ENCODE peak calls at places on chromosomes 5 and 9, in five cellular contexts. One of them, this sample, is unnamed.

GRCh38 chr9:81417299-81417675 is 272.1 kb downstream of the TLE1 start:
- DNase-seq in activated B cell treated with CpG ODN at 0.5 μM for 24 hours: no peak
- DNase-seq in foreskin keratinocyte: no peak
- DNase-seq in mucosa of descending colon: no peak
- DNase-seq in LNCaP clone FGC: no peak
- DNase-seq in this sample: no peak

GRCh38 chr5:9094582-9094981 is 451.3 kb downstream of the SEMA5A start:
- DNase-seq in mucosa of descending colon: no peak
- DNase-seq in activated B cell treated with CpG ODN at 0.5 μM for 24 hours: no peak
- DNase-seq in foreskin keratinocyte: no peak
- DNase-seq in LNCaP clone FGC: no peak
- DNase-seq in this sample: no peak

GRCh38 chr9:7374966-7375650 is 424.5 kb downstream of the DMAC1 start:
- DNase-seq in LNCaP clone FGC: no peak
- DNase-seq in foreskin keratinocyte: no peak
- DNase-seq in mucosa of descending colon: no peak
- DNase-seq in activated B cell treated with CpG ODN at 0.5 μM for 24 hours: no peak
- DNase-seq in this sample: no peak

GRCh38 chr5:10471672-10472071 is 30.0 kb downstream of the ROPN1L start:
- DNase-seq in mucosa of descending colon: no peak
- DNase-seq in foreskin keratinocyte: no peak
- DNase-seq in activated B cell treated with CpG ODN at 0.5 μM for 24 hours: no peak
- DNase-seq in LNCaP clone FGC: no peak
- DNase-seq in this sample: no peak

GRCh38 chr9:17588395-17588794 is 9.5 kb downstream of the SH3GL2 start:
- DNase-seq in mucosa of descending colon: no peak
- DNase-seq in foreskin keratinocyte: no peak
- DNase-seq in activated B cell treated with CpG ODN at 0.5 μM for 24 hours: no peak
- DNase-seq in LNCaP clone FGC: no peak
- DNase-seq in this sample: no peak

GRCh38 chr9:1938135-1938534 is 77.0 kb upstream of the SMARCA2 start:
- DNase-seq in mucosa of descending colon: no peak
- DNase-seq in LNCaP clone FGC: no peak
- DNase-seq in activated B cell treated with CpG ODN at 0.5 μM for 24 hours: no peak
- DNase-seq in foreskin keratinocyte: no peak
- DNase-seq in this sample: no peak

GRCh38 chr5:153974131-153974812 is 64.4 kb downstream of the FAM114A2 start:
- DNase-seq in mucosa of descending colon: no peak
- DNase-seq in foreskin keratinocyte: peak; percentile 29
- DNase-seq in LNCaP clone FGC: no peak
- DNase-seq in activated B cell treated with CpG ODN at 0.5 μM for 24 hours: no peak
- DNase-seq in this sample: no peak

GRCh38 chr9:70873506-70873905 is 247.9 kb downstream of the TRPM3 start:
- DNase-seq in mucosa of descending colon: no peak
- DNase-seq in activated B cell treated with CpG ODN at 0.5 μM for 24 hours: no peak
- DNase-seq in foreskin keratinocyte: no peak
- DNase-seq in LNCaP clone FGC: no peak
- DNase-seq in this sample: no peak

GRCh38 chr5:147445093-147445492 is 64.8 kb downstream of the DPYSL3 start:
- DNase-seq in LNCaP clone FGC: no peak
- DNase-seq in mucosa of descending colon: no peak
- DNase-seq in activated B cell treated with CpG ODN at 0.5 μM for 24 hours: no peak
- DNase-seq in foreskin keratinocyte: no peak
- DNase-seq in this sample: no peak

GRCh38 chr9:19521205-19521604 is 112.4 kb downstream of the ACER2 start:
- DNase-seq in foreskin keratinocyte: no peak
- DNase-seq in mucosa of descending colon: no peak
- DNase-seq in LNCaP clone FGC: no peak
- DNase-seq in activated B cell treated with CpG ODN at 0.5 μM for 24 hours: no peak
- DNase-seq in this sample: no peak

DNA sequence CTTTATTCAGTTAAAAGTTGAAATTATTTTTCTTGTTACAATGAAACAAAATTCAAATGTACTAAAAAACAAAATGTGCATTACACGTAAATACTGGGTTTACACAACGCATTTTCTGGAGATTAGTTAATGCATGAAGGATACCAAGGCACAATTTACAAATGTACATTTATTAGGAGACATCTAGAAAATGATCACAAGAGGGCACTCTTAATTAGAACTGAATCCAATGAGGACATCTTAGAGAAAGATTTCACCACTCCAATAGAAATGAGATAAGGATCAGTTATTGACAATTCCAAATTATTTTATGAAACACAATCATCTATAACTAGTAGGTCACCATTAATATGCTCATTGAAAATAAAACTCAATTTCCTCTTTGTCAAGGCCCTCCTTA is 36.6 kb upstream of the CDH12 start:
- DNase-seq in activated B cell treated with CpG ODN at 0.5 μM for 24 hours: no peak
- DNase-seq in mucosa of descending colon: no peak
- DNase-seq in LNCaP clone FGC: no peak
- DNase-seq in foreskin keratinocyte: peak; percentile 30
- DNase-seq in this sample: no peak
- TF ChIP-seq CTCF in activated B cell treated with CpG ODN at 0.5 μM for 24 hours: no peak
- TF ChIP-seq CTCF in mucosa of descending colon: no peak
- TF ChIP-seq CTCF in LNCaP clone FGC: peak; percentile 26
- TF ChIP-seq CTCF in foreskin keratinocyte: peak; percentile 61
- TF ChIP-seq CTCF in this sample: no peak

GRCh38 chr5:54175-54730 is 37.7 kb upstream of the PLEKHG4B start:
- DNase-seq in activated B cell treated with CpG ODN at 0.5 μM for 24 hours: no peak
- DNase-seq in mucosa of descending colon: no peak
- DNase-seq in foreskin keratinocyte: no peak
- DNase-seq in LNCaP clone FGC: no peak
- DNase-seq in this sample: no peak

GRCh38 chr5:50724-51499 is 41.1 kb upstream of the PLEKHG4B start:
- DNase-seq in mucosa of descending colon: no peak
- DNase-seq in foreskin keratinocyte: no peak
- DNase-seq in activated B cell treated with CpG ODN at 0.5 μM for 24 hours: no peak
- DNase-seq in LNCaP clone FGC: no peak
- DNase-seq in this sample: peak; percentile 38

GRCh38 chr5:54876-55569 is 36.9 kb upstream of the PLEKHG4B start:
- DNase-seq in LNCaP clone FGC: no peak
- DNase-seq in activated B cell treated with CpG ODN at 0.5 μM for 24 hours: no peak
- DNase-seq in mucosa of descending colon: no peak
- DNase-seq in foreskin keratinocyte: no peak
- DNase-seq in this sample: no peak

GRCh38 chr5:51500-51823 is 40.5 kb upstream of the PLEKHG4B start:
- DNase-seq in mucosa of descending colon: no peak
- DNase-seq in LNCaP clone FGC: no peak
- DNase-seq in activated B cell treated with CpG ODN at 0.5 μM for 24 hours: no peak
- DNase-seq in foreskin keratinocyte: no peak
- DNase-seq in this sample: peak; percentile 31

GRCh38 chr5:53381-54174 is 38.4 kb upstream of the PLEKHG4B start:
- DNase-seq in activated B cell treated with CpG ODN at 0.5 μM for 24 hours: no peak
- DNase-seq in mucosa of descending colon: no peak
- DNase-seq in foreskin keratinocyte: no peak
- DNase-seq in LNCaP clone FGC: no peak
- DNase-seq in this sample: peak; percentile 66
- TF ChIP-seq CTCF in activated B cell treated with CpG ODN at 0.5 μM for 24 hours: no peak
- TF ChIP-seq CTCF in mucosa of descending colon: no peak
- TF ChIP-seq CTCF in foreskin keratinocyte: no peak
- TF ChIP-seq CTCF in LNCaP clone FGC: peak; percentile 29
- TF ChIP-seq CTCF in this sample: no peak

GRCh38 chr9:3931058-3931457 is 368.8 kb downstream of the GLIS3 start:
- DNase-seq in LNCaP clone FGC: no peak
- DNase-seq in mucosa of descending colon: no peak
- DNase-seq in foreskin keratinocyte: no peak
- DNase-seq in activated B cell treated with CpG ODN at 0.5 μM for 24 hours: no peak
- DNase-seq in this sample: no peak

GRCh38 chr9:3936520-3937235 is 363.2 kb downstream of the GLIS3 start:
- DNase-seq in mucosa of descending colon: no peak
- DNase-seq in LNCaP clone FGC: no peak
- DNase-seq in foreskin keratinocyte: no peak
- DNase-seq in activated B cell treated with CpG ODN at 0.5 μM for 24 hours: no peak
- DNase-seq in this sample: no peak

GRCh38 chr9:3928590-3928989 is 371.3 kb downstream of the GLIS3 start:
- DNase-seq in mucosa of descending colon: no peak
- DNase-seq in activated B cell treated with CpG ODN at 0.5 μM for 24 hours: no peak
- DNase-seq in foreskin keratinocyte: no peak
- DNase-seq in LNCaP clone FGC: no peak
- DNase-seq in this sample: no peak

GRCh38 chr9:3929345-3930150 is 370.3 kb downstream of the GLIS3 start:
- DNase-seq in foreskin keratinocyte: no peak
- DNase-seq in mucosa of descending colon: no peak
- DNase-seq in activated B cell treated with CpG ODN at 0.5 μM for 24 hours: no peak
- DNase-seq in LNCaP clone FGC: no peak
- DNase-seq in this sample: no peak

GRCh38 chr9:3931996-3932906 is 367.6 kb downstream of the GLIS3 start:
- DNase-seq in LNCaP clone FGC: no peak
- DNase-seq in foreskin keratinocyte: peak; percentile 81
- DNase-seq in activated B cell treated with CpG ODN at 0.5 μM for 24 hours: no peak
- DNase-seq in mucosa of descending colon: no peak
- DNase-seq in this sample: no peak
- TF ChIP-seq CTCF in LNCaP clone FGC: no peak
- TF ChIP-seq CTCF in foreskin keratinocyte: no peak
- TF ChIP-seq CTCF in activated B cell treated with CpG ODN at 0.5 μM for 24 hours: no peak
- TF ChIP-seq CTCF in mucosa of descending colon: no peak
- TF ChIP-seq CTCF in this sample: no peak

DNA sequence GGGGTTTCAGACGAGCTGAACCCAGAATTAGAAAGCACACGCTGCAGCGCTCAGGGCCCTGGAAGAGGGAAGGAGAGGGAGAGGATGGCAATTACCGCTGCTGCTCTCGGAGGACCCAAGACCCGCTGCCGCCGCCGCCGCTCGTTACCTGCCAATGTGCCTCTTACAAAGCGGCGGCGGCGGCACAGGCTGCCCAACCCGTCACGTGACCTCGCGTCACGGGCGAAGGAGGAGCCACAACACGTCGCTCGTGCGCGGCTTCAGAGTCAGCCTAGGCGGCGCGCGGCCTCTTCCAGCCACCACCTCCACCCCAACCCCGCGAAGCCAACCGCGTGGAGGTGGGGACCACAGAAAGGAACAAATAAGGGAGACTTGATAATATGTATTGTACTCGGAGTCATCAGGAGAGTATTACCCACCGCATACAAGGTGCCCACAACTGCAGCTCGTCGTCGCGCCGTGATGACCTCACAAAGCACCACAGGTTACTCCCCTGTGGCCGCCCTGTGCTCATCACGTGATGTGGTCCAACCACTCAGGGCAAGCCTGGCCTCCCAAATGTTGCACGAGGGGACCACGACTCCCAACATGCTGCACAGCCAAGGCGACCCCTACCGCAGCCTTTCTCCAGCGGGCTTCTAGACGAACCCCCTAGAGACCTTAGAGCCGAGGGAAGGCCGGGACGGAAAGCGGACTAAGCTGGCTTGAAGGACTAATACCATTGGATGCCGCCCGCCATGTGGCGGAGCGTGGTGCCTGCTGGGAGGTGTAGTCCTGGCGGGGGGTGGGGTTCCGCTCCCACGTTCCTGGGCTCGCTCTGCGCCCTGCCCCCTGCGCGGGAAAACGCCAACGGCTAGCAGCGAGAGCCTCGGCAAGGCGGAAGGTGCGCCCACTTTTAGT is at the start of gene UBAP2:
- DNase-seq in mucosa of descending colon: peak; percentile 99
- DNase-seq in activated B cell treated with CpG ODN at 0.5 μM for 24 hours: peak; percentile 97
- DNase-seq in foreskin keratinocyte: peak; percentile 99
- DNase-seq in LNCaP clone FGC: peak; percentile 92
- DNase-seq in this sample: peak; percentile 95
- TF ChIP-seq CTCF in mucosa of descending colon: no peak
- TF ChIP-seq CTCF in activated B cell treated with CpG ODN at 0.5 μM for 24 hours: no peak
- TF ChIP-seq CTCF in foreskin keratinocyte: peak; percentile 34
- TF ChIP-seq CTCF in LNCaP clone FGC: peak; percentile 28
- TF ChIP-seq CTCF in this sample: no peak

DNA sequence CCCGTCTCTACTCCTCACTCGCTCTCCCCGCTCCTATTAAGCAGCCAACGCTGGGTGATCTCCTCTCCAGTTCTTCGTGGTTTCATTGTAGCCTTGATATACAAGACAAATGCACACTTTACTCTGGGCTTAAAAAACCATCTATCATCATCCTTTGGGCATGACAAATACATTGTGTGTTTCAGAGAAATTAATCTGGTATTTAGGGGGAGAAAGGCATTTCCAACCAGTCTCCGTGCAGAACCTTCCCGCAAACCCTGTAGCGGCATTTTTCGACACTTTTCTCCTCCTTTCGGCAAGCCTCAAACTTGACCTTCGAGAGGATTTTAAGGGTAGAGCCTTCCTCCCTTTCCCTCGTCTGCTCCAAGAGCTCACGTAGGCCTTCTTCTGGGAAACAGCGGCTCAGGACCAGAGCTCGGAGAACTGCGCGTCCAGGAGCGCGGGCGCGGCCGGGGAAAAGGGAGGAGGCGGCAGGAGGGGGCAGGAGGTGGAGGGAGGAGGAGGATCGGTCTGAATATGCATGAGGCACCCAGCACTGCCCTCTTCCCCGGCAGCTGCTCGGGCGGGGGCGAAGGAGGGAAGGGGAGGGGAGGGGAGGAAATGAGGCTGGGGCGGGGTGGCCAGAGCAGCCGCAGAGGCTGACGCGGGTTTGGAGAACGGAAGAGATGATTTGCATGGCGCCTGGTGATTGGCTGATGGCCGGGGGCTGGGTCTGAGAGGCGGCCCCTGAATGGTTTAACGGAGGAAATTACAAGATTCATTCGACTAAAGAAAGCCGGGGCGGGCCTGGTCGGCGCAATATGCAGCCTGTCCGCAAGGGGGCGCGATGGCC is 127.6 kb downstream of the TMEM161B start:
- DNase-seq in mucosa of descending colon: peak; percentile 94
- DNase-seq in activated B cell treated with CpG ODN at 0.5 μM for 24 hours: no peak
- DNase-seq in LNCaP clone FGC: peak; percentile 92
- DNase-seq in foreskin keratinocyte: peak; percentile 87
- DNase-seq in this sample: peak; percentile 97
- TF ChIP-seq CTCF in mucosa of descending colon: peak; percentile 28
- TF ChIP-seq CTCF in activated B cell treated with CpG ODN at 0.5 μM for 24 hours: no peak
- TF ChIP-seq CTCF in LNCaP clone FGC: peak; percentile 73
- TF ChIP-seq CTCF in foreskin keratinocyte: peak; percentile 74
- TF ChIP-seq CTCF in this sample: peak; percentile 86

GRCh38 chr9:121075251-121076036 is 689 bp downstream of the CNTRL start:
- DNase-seq in mucosa of descending colon: no peak
- DNase-seq in LNCaP clone FGC: no peak
- DNase-seq in activated B cell treated with CpG ODN at 0.5 μM for 24 hours: no peak
- DNase-seq in foreskin keratinocyte: no peak
- DNase-seq in this sample: no peak
- TF ChIP-seq CTCF in mucosa of descending colon: no peak
- TF ChIP-seq CTCF in LNCaP clone FGC: no peak
- TF ChIP-seq CTCF in activated B cell treated with CpG ODN at 0.5 μM for 24 hours: no peak
- TF ChIP-seq CTCF in foreskin keratinocyte: peak; percentile 37
- TF ChIP-seq CTCF in this sample: no peak

GRCh38 chr5:90294604-90295003 is 115.0 kb downstream of the CETN3 start:
- DNase-seq in foreskin keratinocyte: no peak
- DNase-seq in activated B cell treated with CpG ODN at 0.5 μM for 24 hours: no peak
- DNase-seq in mucosa of descending colon: no peak
- DNase-seq in LNCaP clone FGC: no peak
- DNase-seq in this sample: no peak
- TF ChIP-seq CTCF in foreskin keratinocyte: no peak
- TF ChIP-seq CTCF in activated B cell treated with CpG ODN at 0.5 μM for 24 hours: no peak
- TF ChIP-seq CTCF in mucosa of descending colon: no peak
- TF ChIP-seq CTCF in LNCaP clone FGC: no peak
- TF ChIP-seq CTCF in this sample: peak; percentile 19

GRCh38 chr5:59450245-59450644 is 443.3 kb downstream of the PDE4D start:
- DNase-seq in LNCaP clone FGC: no peak
- DNase-seq in activated B cell treated with CpG ODN at 0.5 μM for 24 hours: no peak
- DNase-seq in mucosa of descending colon: no peak
- DNase-seq in foreskin keratinocyte: no peak
- DNase-seq in this sample: no peak
- TF ChIP-seq CTCF in LNCaP clone FGC: peak; percentile 28
- TF ChIP-seq CTCF in activated B cell treated with CpG ODN at 0.5 μM for 24 hours: no peak
- TF ChIP-seq CTCF in mucosa of descending colon: no peak
- TF ChIP-seq CTCF in foreskin keratinocyte: peak; percentile 49
- TF ChIP-seq CTCF in this sample: peak; percentile 3